ENCODE peak calls at places on chromosomes 13 and 19, in six cellular contexts. One of them, this sample, is unnamed.

GRCh38 chr13:111486801-111487200 is 166.4 kb downstream of the TEX29 start:
- DNase-seq in K562: no peak
- DNase-seq in GM12878: no peak
- DNase-seq in HepG2: no peak
- DNase-seq in endothelial cell of umbilical vein: no peak
- DNase-seq in NB4: no peak
- DNase-seq in this sample: no peak

GRCh38 chr19:55247621-55248099 is 11.2 kb downstream of the PPP6R1 start:
- DNase-seq in GM12878: no peak
- DNase-seq in K562: no peak
- DNase-seq in NB4: peak
- DNase-seq in HepG2: no peak
- DNase-seq in endothelial cell of umbilical vein: no peak
- DNase-seq in this sample: peak

GRCh38 chr13:98200211-98200878 is 23.3 kb upstream of the RNF113B start:
- DNase-seq in GM12878: no peak
- DNase-seq in NB4: no peak
- DNase-seq in HepG2: no peak
- DNase-seq in K562: no peak
- DNase-seq in endothelial cell of umbilical vein: no peak
- DNase-seq in this sample: no peak

GRCh38 chr19:44876930-44877530 is 14.0 kb upstream of the TOMM40 start:
- DNase-seq in NB4: no peak
- DNase-seq in GM12878: no peak
- DNase-seq in endothelial cell of umbilical vein: no peak
- DNase-seq in HepG2: no peak
- DNase-seq in K562: no peak
- DNase-seq in this sample: no peak

GRCh38 chr13:106656214-106656613 is 88.3 kb upstream of the ARGLU1 start:
- DNase-seq in GM12878: no peak
- DNase-seq in endothelial cell of umbilical vein: no peak
- DNase-seq in NB4: no peak
- DNase-seq in HepG2: no peak
- DNase-seq in K562: no peak
- DNase-seq in this sample: no peak

GRCh38 chr13:26965976-26966375 is 205.4 kb upstream of the GPR12 start:
- DNase-seq in NB4: no peak
- DNase-seq in GM12878: no peak
- DNase-seq in HepG2: no peak
- DNase-seq in endothelial cell of umbilical vein: no peak
- DNase-seq in K562: no peak
- DNase-seq in this sample: no peak

GRCh38 chr19:1725100-1726064 is 27.9 kb upstream of the ONECUT3 start:
- DNase-seq in endothelial cell of umbilical vein: peak
- DNase-seq in HepG2: peak
- DNase-seq in GM12878: no peak
- DNase-seq in K562: peak
- DNase-seq in NB4: no peak
- DNase-seq in this sample: peak

GRCh38 chr19:543912-544608 is at the start of gene GZMM:
- DNase-seq in NB4: no peak
- DNase-seq in K562: peak
- DNase-seq in endothelial cell of umbilical vein: no peak
- DNase-seq in GM12878: no peak
- DNase-seq in HepG2: no peak
- DNase-seq in this sample: no peak

GRCh38 chr19:37718357-37718756 is 1.2 kb downstream of the ZNF607 start:
- DNase-seq in NB4: peak
- DNase-seq in endothelial cell of umbilical vein: no peak
- DNase-seq in K562: no peak
- DNase-seq in GM12878: no peak
- DNase-seq in HepG2: peak
- DNase-seq in this sample: no peak

GRCh38 chr13:101681834-101682233 is 229.4 kb downstream of the ITGBL1 start:
- DNase-seq in K562: no peak
- DNase-seq in NB4: no peak
- DNase-seq in endothelial cell of umbilical vein: peak
- DNase-seq in HepG2: no peak
- DNase-seq in GM12878: no peak
- DNase-seq in this sample: no peak

GRCh38 chr19:33329727-33330126 is 27.4 kb upstream of the CEBPA start:
- DNase-seq in GM12878: no peak
- DNase-seq in NB4: peak
- DNase-seq in K562: no peak
- DNase-seq in endothelial cell of umbilical vein: no peak
- DNase-seq in HepG2: no peak
- DNase-seq in this sample: no peak

GRCh38 chr19:33333615-33334014 is 31.3 kb upstream of the CEBPA start:
- DNase-seq in GM12878: no peak
- DNase-seq in HepG2: peak
- DNase-seq in endothelial cell of umbilical vein: no peak
- DNase-seq in NB4: no peak
- DNase-seq in K562: no peak
- DNase-seq in this sample: no peak

GRCh38 chr19:33333151-33333550 is 30.8 kb upstream of the CEBPA start:
- DNase-seq in HepG2: no peak
- DNase-seq in NB4: no peak
- DNase-seq in endothelial cell of umbilical vein: no peak
- DNase-seq in GM12878: no peak
- DNase-seq in K562: no peak
- DNase-seq in this sample: no peak

GRCh38 chr19:33334271-33334670 is 31.9 kb upstream of the CEBPA start:
- DNase-seq in GM12878: no peak
- DNase-seq in K562: no peak
- DNase-seq in HepG2: no peak
- DNase-seq in NB4: no peak
- DNase-seq in endothelial cell of umbilical vein: no peak
- DNase-seq in this sample: no peak

DNA sequence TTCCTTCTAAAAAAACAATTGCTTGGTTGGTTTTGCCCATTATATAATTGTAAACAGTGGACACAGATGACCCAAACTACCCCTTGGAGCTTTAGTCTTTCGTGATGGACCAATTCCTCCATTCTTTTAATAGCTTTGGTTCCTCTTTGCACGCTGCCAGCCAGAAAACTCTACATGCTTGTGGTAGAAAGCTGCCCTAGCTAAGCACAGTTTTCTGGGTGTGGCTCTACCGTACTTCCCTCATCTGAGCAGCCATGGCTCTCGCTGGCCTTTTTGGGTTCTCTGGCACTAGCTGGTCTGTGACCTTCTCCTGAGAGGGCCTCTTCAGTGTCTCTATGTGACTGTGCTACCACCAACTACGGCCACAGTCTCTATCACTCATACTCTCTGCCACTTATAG is 29.9 kb upstream of the CEBPA start:
- DNase-seq in NB4: peak
- DNase-seq in K562: no peak
- DNase-seq in HepG2: no peak
- DNase-seq in GM12878: no peak
- DNase-seq in endothelial cell of umbilical vein: no peak
- DNase-seq in this sample: no peak
- TF ChIP-seq MYC in NB4: peak
- TF ChIP-seq MYC in K562: no peak
- TF ChIP-seq MYC in HepG2: no peak
- TF ChIP-seq MYC in GM12878: no peak
- TF ChIP-seq MYC in endothelial cell of umbilical vein: no peak
- TF ChIP-seq MYC in this sample: no peak

GRCh38 chr19:51509823-51510660 is 8.4 kb upstream of the SIGLEC12 start:
- DNase-seq in K562: peak
- DNase-seq in NB4: no peak
- DNase-seq in HepG2: no peak
- DNase-seq in GM12878: no peak
- DNase-seq in endothelial cell of umbilical vein: no peak
- DNase-seq in this sample: no peak
- TF ChIP-seq MYC in K562: no peak
- TF ChIP-seq MYC in NB4: no peak
- TF ChIP-seq MYC in HepG2: no peak
- TF ChIP-seq MYC in GM12878: no peak
- TF ChIP-seq MYC in endothelial cell of umbilical vein: no peak
- TF ChIP-seq MYC in this sample: no peak

GRCh38 chr13:80201686-80202085 is 139.2 kb downstream of the SPRY2 start:
- DNase-seq in GM12878: no peak
- DNase-seq in NB4: no peak
- DNase-seq in endothelial cell of umbilical vein: no peak
- DNase-seq in HepG2: no peak
- DNase-seq in K562: no peak
- DNase-seq in this sample: no peak

GRCh38 chr13:80199585-80200292 is 141.2 kb downstream of the SPRY2 start:
- DNase-seq in K562: no peak
- DNase-seq in endothelial cell of umbilical vein: no peak
- DNase-seq in NB4: no peak
- DNase-seq in HepG2: no peak
- DNase-seq in GM12878: no peak
- DNase-seq in this sample: no peak

GRCh38 chr13:80199067-80199466 is 141.9 kb downstream of the SPRY2 start:
- DNase-seq in endothelial cell of umbilical vein: no peak
- DNase-seq in K562: no peak
- DNase-seq in NB4: no peak
- DNase-seq in GM12878: no peak
- DNase-seq in HepG2: no peak
- DNase-seq in this sample: no peak

GRCh38 chr13:80195649-80196048 is 145.3 kb downstream of the SPRY2 start:
- DNase-seq in endothelial cell of umbilical vein: no peak
- DNase-seq in GM12878: no peak
- DNase-seq in NB4: no peak
- DNase-seq in HepG2: no peak
- DNase-seq in K562: no peak
- DNase-seq in this sample: no peak

DNA sequence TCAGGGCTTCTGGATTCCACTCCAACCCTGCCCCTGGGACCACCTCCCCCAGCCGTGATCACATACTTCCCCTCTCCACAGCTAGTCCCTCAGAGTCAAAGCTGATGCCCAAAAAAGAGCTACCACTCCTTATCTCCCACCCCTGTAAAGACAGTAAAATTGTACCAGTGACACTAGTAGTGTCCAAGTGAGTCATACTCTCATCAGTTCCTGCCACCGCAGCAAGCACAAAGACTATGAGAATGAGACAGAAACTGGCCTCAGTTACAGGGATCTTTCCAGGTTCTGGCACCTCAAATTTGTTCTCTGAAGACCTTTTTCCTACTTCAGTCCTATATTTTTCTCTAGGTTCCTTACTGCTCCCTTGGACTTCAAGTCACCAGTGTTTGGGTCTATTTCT is 144.2 kb downstream of the SPRY2 start:
- DNase-seq in endothelial cell of umbilical vein: no peak
- DNase-seq in HepG2: no peak
- DNase-seq in GM12878: no peak
- DNase-seq in NB4: peak
- DNase-seq in K562: no peak
- DNase-seq in this sample: no peak
- TF ChIP-seq MYC in endothelial cell of umbilical vein: no peak
- TF ChIP-seq MYC in HepG2: no peak
- TF ChIP-seq MYC in GM12878: no peak
- TF ChIP-seq MYC in NB4: no peak
- TF ChIP-seq MYC in K562: no peak
- TF ChIP-seq MYC in this sample: no peak

GRCh38 chr13:90302113-90302512 is 1045.4 kb upstream of the MIR17HG start:
- DNase-seq in K562: no peak
- DNase-seq in HepG2: no peak
- DNase-seq in NB4: no peak
- DNase-seq in GM12878: no peak
- DNase-seq in endothelial cell of umbilical vein: no peak
- DNase-seq in this sample: no peak
- TF ChIP-seq MYC in K562: no peak
- TF ChIP-seq MYC in HepG2: no peak
- TF ChIP-seq MYC in NB4: no peak
- TF ChIP-seq MYC in GM12878: no peak
- TF ChIP-seq MYC in endothelial cell of umbilical vein: no peak
- TF ChIP-seq MYC in this sample: no peak

GRCh38 chr19:18021121-18021755 is 13.3 kb downstream of the ARRDC2 start:
- DNase-seq in GM12878: no peak
- DNase-seq in NB4: peak
- DNase-seq in K562: peak
- DNase-seq in HepG2: no peak
- DNase-seq in endothelial cell of umbilical vein: peak
- DNase-seq in this sample: no peak
- TF ChIP-seq MYC in GM12878: no peak
- TF ChIP-seq MYC in NB4: no peak
- TF ChIP-seq MYC in K562: no peak
- TF ChIP-seq MYC in HepG2: no peak
- TF ChIP-seq MYC in endothelial cell of umbilical vein: no peak
- TF ChIP-seq MYC in this sample: no peak

GRCh38 chr13:100019780-100020356 is 38.3 kb downstream of the ZIC2 start:
- DNase-seq in GM12878: no peak
- DNase-seq in NB4: no peak
- DNase-seq in K562: no peak
- DNase-seq in endothelial cell of umbilical vein: no peak
- DNase-seq in HepG2: peak
- DNase-seq in this sample: no peak
- TF ChIP-seq MYC in GM12878: no peak
- TF ChIP-seq MYC in NB4: no peak
- TF ChIP-seq MYC in K562: no peak
- TF ChIP-seq MYC in endothelial cell of umbilical vein: no peak
- TF ChIP-seq MYC in HepG2: no peak
- TF ChIP-seq MYC in this sample: no peak

DNA sequence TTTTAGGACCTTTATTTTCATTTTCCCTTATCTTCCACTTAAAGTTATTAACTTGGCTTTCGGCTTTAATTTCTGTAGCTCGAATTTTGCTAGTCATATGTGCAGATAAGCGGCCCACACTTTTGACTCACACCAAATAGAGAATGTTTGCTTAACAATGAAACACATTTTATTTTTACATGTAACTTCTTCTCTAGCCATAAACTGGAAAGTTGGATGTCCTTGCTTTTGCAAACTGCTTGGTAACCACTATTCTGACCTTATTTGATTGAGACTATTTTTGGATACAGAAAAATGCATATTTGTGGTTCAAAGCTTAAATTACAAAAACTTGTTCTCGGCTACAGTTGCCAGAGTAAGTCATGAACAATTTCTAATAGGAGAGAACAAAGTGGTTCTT is 600.0 kb downstream of the KCTD12 start:
- DNase-seq in endothelial cell of umbilical vein: no peak
- DNase-seq in K562: no peak
- DNase-seq in NB4: no peak
- DNase-seq in GM12878: no peak
- DNase-seq in HepG2: no peak
- DNase-seq in this sample: no peak
- TF ChIP-seq MYC in endothelial cell of umbilical vein: no peak
- TF ChIP-seq MYC in K562: no peak
- TF ChIP-seq MYC in NB4: no peak
- TF ChIP-seq MYC in GM12878: no peak
- TF ChIP-seq MYC in HepG2: no peak
- TF ChIP-seq MYC in this sample: no peak

GRCh38 chr19:17706750-17707181 is 12.5 kb upstream of the MAP1S start:
- DNase-seq in endothelial cell of umbilical vein: peak
- DNase-seq in GM12878: no peak
- DNase-seq in HepG2: peak
- DNase-seq in NB4: no peak
- DNase-seq in K562: peak
- DNase-seq in this sample: no peak
- TF ChIP-seq MYC in endothelial cell of umbilical vein: no peak
- TF ChIP-seq MYC in GM12878: no peak
- TF ChIP-seq MYC in HepG2: no peak
- TF ChIP-seq MYC in NB4: no peak
- TF ChIP-seq MYC in K562: peak
- TF ChIP-seq MYC in this sample: no peak

This sample was measured in A549.